ENCODE peak calls at places on chromosomes 3 and 15, in five cellular contexts. K, N, X, V and L are unnamed samples.

GRCh38 chr3:37861540-37862051 is at the start of gene CTDSPL:
- DNase-seq in K (peak; percentile 68), N (peak; percentile 62), X (no peak), V (peak; percentile 56), L (peak; percentile 54)

GRCh38 chr15:63968122-63968524 is 78.2 kb downstream of the DAPK2 start:
- DNase-seq in K (no peak), N (no peak), X (no peak), V (no peak), L (peak; percentile 10)

GRCh38 chr15:85336870-85337269 is 43.5 kb upstream of the AKAP13 start:
- DNase-seq in K (no peak), N (no peak), X (no peak), V (no peak), L (no peak)

GRCh38 chr3:56826831-56827722 is 25.3 kb upstream of the ARHGEF3 start:
- DNase-seq in K (no peak), N (no peak), X (no peak), V (no peak), L (no peak)

GRCh38 chr3:117218709-117219108 is 509.1 kb downstream of the TUSC7 start:
- DNase-seq in K (no peak), N (no peak), X (no peak), V (no peak), L (no peak)

GRCh38 chr3:104133004-104133403 is 1233.7 kb upstream of the ALCAM start:
- DNase-seq in K (no peak), N (no peak), X (no peak), V (no peak), L (no peak)

GRCh38 chr3:35965908-35966307 is 326.6 kb downstream of the ARPP21 start:
- DNase-seq in K (no peak), N (no peak), X (no peak), V (no peak), L (no peak)

GRCh38 chr15:94175420-94175819 is 55.9 kb upstream of the MCTP2 start:
- DNase-seq in K (no peak), N (no peak), X (no peak), V (no peak), L (no peak)

GRCh38 chr15:100278596-100279380 is 63.0 kb downstream of the ADAMTS17 start:
- DNase-seq in K (no peak), N (no peak), X (no peak), V (no peak), L (no peak)

GRCh38 chr15:62455441-62455921 is 290.4 kb upstream of the C2CD4B start:
- DNase-seq in K (peak; percentile 27), N (no peak), X (peak; percentile 52), V (no peak), L (no peak)

GRCh38 chr3:27625848-27626247 is 96.3 kb downstream of the EOMES start:
- DNase-seq in K (no peak), N (no peak), X (no peak), V (no peak), L (no peak)

GRCh38 chr3:120160050-120160449 is 65.8 kb upstream of the GSK3B start:
- DNase-seq in K (peak; percentile 87), N (peak; percentile 73), X (no peak), V (peak; percentile 67), L (peak; percentile 20)

GRCh38 chr3:29696311-29696710 is 415.4 kb downstream of the RBMS3 start:
- DNase-seq in K (no peak), N (no peak), X (no peak), V (no peak), L (no peak)

GRCh38 chr15:88493811-88494210 is 26.3 kb downstream of the MRPS11 start:
- DNase-seq in K (no peak), N (no peak), X (no peak), V (no peak), L (no peak)

GRCh38 chr15:98773616-98774015 is 125.3 kb downstream of the IGF1R start:
- DNase-seq in K (no peak), N (no peak), X (no peak), V (no peak), L (no peak)

GRCh38 chr3:187648177-187648576 is 22.0 kb downstream of the SST start:
- DNase-seq in K (no peak), N (no peak), X (no peak), V (no peak), L (no peak)

GRCh38 chr3:131158434-131158833 is 131.8 kb downstream of the NEK11 start:
- DNase-seq in K (peak; percentile 57), N (no peak), X (no peak), V (no peak), L (no peak)
- TF ChIP-seq POLR2AphosphoS5 in K (no peak), N (no peak), X (no peak), V (no peak), L (no peak)

DNA sequence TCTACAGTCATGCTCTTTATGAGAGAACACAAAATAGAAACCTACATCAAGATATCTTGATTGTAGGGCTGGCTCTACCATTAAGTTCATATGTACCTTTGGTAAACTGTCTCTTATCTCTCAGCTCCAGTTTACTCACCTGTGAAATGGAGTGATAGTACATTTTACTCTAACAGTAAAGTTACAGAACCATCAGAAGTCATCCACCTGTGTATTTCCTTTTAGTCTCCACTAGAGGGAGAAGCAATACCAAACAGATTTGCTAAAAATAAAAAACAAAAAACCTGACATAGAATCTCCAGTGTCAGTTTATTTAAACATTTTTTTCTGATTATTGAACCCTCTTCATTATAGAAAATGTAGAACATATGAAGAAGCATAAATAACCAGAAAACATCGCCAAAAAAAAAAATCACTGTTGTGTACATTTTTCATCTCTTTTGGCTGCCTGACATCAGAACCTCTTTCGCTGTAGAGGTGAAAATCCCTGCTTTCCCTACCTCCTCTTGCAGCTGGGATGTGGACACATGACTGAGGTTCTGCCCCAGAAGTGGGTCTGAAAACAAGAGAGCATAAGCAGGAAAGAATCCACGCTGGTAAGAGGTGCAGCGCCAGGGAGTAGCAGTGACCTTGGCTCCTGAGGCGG is 48.7 kb upstream of the WDR72 start:
- DNase-seq in K (no peak), N (no peak), X (peak; percentile 13), V (no peak), L (no peak)
- TF ChIP-seq CTCF in K (peak; percentile 69), N (peak; percentile 61), X (peak; percentile 76), V (peak; percentile 28), L (peak; percentile 69)

DNA sequence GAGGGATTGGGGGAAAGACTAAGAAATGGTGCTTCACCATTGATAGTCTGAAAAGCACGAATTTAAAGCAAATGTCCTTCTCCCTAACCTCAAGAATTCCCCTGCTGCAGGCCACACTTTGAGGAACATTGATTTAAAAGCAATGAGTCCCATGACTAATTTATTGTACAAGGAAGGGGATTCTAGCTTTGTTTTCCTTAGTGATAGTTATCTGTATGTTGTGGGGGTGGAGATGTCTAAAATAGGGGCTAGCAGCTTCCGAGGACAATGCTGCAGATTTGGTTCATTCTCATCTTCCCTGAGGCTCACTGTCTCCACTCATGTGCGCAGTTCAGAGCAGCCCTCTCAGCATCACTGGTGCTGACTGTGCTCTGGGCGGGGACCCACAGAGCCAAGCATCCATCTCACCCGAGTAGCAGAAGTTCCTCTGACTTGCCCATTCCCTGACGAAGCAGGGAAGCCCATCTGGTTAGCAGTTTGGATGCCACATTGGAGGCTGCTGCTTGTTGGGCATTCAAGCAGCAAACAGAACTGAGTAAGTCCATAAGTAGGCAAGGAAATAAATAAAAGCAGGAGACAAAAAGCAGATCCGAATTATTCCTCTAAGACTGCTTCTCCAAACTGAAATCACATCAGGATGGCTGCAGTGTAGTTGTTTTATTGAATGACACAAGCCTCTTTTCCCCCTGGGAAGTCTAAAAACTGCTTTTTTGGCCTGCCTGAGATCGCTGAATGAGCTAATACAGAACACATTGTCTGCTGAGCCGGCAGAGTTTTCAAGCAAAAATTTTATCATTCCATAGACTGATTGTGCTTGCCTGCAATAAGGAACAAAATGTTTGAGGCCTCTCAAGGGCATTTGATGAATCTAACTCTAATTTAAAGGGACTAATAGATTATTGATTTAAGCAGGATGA is 27.5 kb downstream of the RARB start:
- DNase-seq in K (peak; percentile 79), N (no peak), X (no peak), V (no peak), L (no peak)
- H3K4me1 ChIP-seq in K (no peaks in the 10 kb centered on the region), N (peaks cover 15% of the 10 kb centered on the region), X (no peaks in the 10 kb centered on the region), V (peaks cover 5% of the 10 kb centered on the region), L (no peaks in the 10 kb centered on the region)

DNA sequence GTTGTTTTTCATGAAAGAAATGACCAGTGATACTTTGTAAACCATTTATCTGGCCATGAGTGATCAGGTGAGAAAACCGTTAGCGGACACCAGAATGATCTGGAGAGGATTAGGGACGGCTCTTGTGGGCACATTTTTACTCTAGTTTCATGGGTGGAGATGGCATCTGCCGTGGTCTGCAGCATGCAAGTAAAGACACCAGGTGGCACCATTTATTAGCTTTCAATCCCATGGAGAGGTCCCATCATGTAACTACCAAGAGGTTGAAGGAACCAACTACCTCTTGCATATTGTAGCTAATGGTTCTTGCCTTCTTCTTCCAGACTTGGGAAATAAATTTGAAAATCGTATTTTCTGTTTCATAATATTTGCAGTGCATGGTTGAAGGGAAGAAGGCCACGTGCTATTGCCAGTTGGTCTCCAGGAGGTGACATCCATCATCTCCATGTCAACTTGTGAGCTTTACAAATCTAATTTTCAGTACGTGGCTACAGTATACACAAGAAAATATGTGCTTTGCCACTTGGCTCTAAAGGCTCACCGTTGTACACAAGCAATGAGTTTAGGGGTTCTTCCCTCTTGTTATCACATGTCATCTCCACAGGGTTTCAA is 1.5 kb upstream of the MAPKBP1 start:
- DNase-seq in K (peak; percentile 73), N (peak; percentile 59), X (no peak), V (no peak), L (peak; percentile 55)
- TF ChIP-seq POLR2AphosphoS5 in K (no peak), N (no peak), X (no peak), V (peak; percentile 47), L (no peak)